ENCODE peak calls at places on chromosomes 13 and 19, in eight cellular contexts. K is MCF 10A, P is PC-3, V is brain microvascular endothelial cell, G is HFFc6, W is gastrocnemius medialis, M is GM23338, H is body of pancreas. C is an unnamed sample.

GRCh38 chr19:46928951-46929350 is 68.2 kb downstream of the ARHGAP35 start:
- DNase-seq in P (peak), K (no peak), M (peak), V (no peak), G (peak), W (no peak), H (no peak), C (no peak)

GRCh38 chr13:33744589-33745369 is 73.2 kb upstream of the RFC3 start:
- DNase-seq in G (peak), W (no peak), M (no peak), V (no peak), P (peak), K (no peak), H (peak), C (no peak)

GRCh38 chr13:94196426-94196825 is 283.1 kb downstream of the DCT start:
- DNase-seq in G (no peak), H (no peak), W (no peak), P (no peak), V (no peak), M (no peak), K (no peak), C (no peak)

GRCh38 chr13:43033038-43033437 is 9.7 kb downstream of the DNAJC15 start:
- DNase-seq in W (no peak), H (no peak), M (no peak), P (no peak), K (no peak), V (no peak), G (no peak), C (no peak)

GRCh38 chr19:14102102-14102696 is 11.6 kb upstream of the SAMD1 start:
- DNase-seq in V (no peak), P (peak), M (no peak), K (no peak), G (no peak), H (no peak), W (no peak), C (no peak)

GRCh38 chr19:30393046-30393445 is 20.9 kb downstream of the ZNF536 start:
- DNase-seq in H (no peak), K (no peak), P (no peak), G (no peak), W (no peak), V (no peak), M (no peak), C (no peak)

GRCh38 chr13:76848596-76848995 is 37.6 kb downstream of the KCTD12 start:
- DNase-seq in V (no peak), M (no peak), K (peak), G (no peak), H (no peak), W (peak), P (no peak), C (no peak)

GRCh38 chr19:54331626-54332025 is 7.3 kb downstream of the LILRA4 start:
- DNase-seq in P (no peak), V (no peak), G (no peak), M (no peak), W (no peak), H (no peak), K (no peak), C (no peak)

DNA sequence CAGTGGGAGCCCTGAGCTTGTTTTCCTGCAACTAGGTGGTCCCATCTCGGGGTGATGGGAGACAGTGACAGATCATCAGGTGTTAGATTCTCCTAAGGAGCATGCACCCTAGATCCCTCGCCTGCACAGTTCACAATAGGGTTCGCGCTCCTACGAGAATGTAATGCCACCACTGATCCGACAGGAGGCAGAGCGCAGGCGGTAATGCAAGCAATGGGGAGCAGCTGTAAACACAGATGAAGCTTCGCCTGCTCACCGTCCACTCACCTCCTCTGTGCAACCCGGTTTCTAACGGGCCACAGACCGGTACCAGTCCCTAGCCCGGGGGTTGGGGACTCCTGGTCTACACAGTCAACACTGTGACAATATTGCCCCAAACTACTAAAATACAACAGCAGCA is 38.8 kb downstream of the CARD8 start:
- DNase-seq in W (no peak), G (no peak), M (peak), V (no peak), K (no peak), H (no peak), P (no peak), C (no peak)
- TF ChIP-seq CTCF in W (no peak), G (no peak), M (peak), V (no peak), K (no peak), H (no peak), P (no peak), C (no peak)

DNA sequence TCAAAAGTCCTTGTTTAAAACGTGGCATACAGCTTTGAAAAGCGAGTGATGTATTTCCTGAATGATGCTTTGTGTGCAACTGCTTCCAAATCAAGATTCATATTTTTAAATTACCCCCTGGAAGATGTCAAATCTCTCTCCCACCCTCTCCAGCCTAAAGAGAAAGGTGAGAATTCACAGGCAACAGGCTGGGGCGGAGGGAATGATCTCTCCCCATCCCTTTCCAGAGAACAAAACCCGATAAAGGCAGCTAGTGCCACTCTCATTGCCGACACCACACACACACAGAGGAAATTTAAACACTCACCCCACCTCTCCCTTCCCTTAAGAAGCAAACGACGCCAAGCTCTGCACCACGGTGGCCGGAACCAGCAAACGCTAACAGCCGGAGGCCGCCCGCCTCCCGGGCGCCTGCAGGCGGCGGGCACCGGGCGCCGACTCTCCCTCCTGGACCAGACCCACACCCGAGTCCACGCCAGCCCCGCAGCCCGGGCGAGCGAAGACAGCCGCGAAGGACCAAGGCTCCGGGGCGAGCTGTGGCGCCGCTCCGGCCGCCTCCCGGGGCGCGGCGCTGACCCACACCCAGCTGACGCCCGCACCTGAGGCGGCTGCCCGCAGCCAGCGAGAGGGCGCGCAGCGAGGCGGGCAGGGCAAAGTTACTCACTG is 485 bp downstream of the LNX2 start:
- DNase-seq in M (peak), W (peak), P (peak), V (peak), K (peak), G (peak), H (no peak), C (peak)
- TF ChIP-seq CTCF in M (no peak), W (peak), P (peak), V (peak), K (peak), G (peak), H (peak), C (peak)

GRCh38 chr13:19605161-19605955 is 28.1 kb upstream of the MPHOSPH8 start:
- DNase-seq in H (no peak), K (peak), G (no peak), V (no peak), W (no peak), M (no peak), P (peak), C (no peak)
- TF ChIP-seq CTCF in H (no peak), K (no peak), G (no peak), V (no peak), W (no peak), M (no peak), P (no peak), C (no peak)

GRCh38 chr19:50314724-50315700 is 14.2 kb downstream of the KCNC3 start:
- DNase-seq in P (no peak), K (no peak), G (no peak), V (no peak), W (no peak), H (no peak), M (peak), C (no peak)

GRCh38 chr19:50315773-50316448 is 13.3 kb downstream of the KCNC3 start:
- DNase-seq in H (no peak), W (no peak), G (peak), M (peak), P (no peak), V (no peak), K (no peak), C (no peak)

GRCh38 chr19:50312967-50313811 is 16.0 kb downstream of the KCNC3 start:
- DNase-seq in M (peak), G (no peak), K (no peak), P (no peak), V (no peak), H (no peak), W (no peak), C (no peak)

GRCh38 chr19:50311723-50312635 is 17.2 kb downstream of the KCNC3 start:
- DNase-seq in P (peak), V (no peak), H (peak), G (no peak), M (peak), W (no peak), K (no peak), C (no peak)

GRCh38 chr19:50313812-50314536 is 15.2 kb downstream of the KCNC3 start:
- DNase-seq in M (peak), K (no peak), W (no peak), H (peak), P (peak), G (no peak), V (no peak), C (no peak)
- TF ChIP-seq CTCF in M (peak), K (no peak), W (no peak), H (no peak), P (no peak), G (no peak), V (no peak), C (no peak)

DNA sequence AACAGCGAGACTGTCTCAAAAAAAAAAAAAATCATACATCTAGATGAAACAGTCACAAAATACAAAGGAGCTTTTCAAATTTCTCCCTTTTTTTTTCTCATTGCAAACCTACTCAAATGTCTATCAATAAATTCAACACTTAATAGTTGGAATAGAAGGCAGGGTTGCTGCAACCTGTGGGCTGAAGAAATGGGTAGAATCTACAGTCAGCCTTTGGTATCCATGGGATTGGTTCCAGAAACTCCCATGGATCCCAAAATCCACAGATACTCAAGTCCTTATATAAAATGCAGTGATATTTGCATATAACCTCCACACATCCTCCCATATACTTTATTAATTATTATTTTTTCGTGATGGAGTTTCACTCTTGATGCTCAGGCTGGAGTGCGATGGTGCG is 14.7 kb downstream of the FBXO27 start:
- DNase-seq in H (no peak), V (no peak), G (no peak), W (no peak), P (no peak), K (no peak), M (no peak), C (no peak)
- TF ChIP-seq CTCF in H (no peak), V (no peak), G (no peak), W (no peak), P (no peak), K (no peak), M (no peak), C (no peak)

DNA sequence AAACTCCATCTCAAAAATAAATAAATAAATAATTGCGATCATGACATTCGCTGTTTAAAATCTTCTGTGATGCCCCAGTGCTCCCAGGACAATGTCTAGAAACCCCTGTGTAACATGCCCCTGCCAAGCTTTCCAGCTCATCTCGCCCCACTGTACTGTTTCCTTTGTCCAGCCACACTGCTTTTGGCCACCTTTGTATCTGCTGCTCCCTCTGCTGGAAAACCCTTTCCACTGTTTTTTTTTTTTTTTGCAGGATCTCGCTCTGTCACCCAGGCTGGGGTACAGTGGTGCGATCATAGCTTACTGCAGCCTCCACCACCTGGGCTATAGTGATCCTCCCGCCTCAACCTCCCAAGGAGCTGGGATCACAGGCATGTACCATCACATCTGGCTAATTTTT is 7.5 kb downstream of the PLAUR start:
- DNase-seq in K (peak), W (no peak), G (no peak), H (no peak), M (peak), P (peak), V (no peak), C (peak)
- TF ChIP-seq CTCF in K (peak), W (no peak), G (peak), H (no peak), M (peak), P (peak), V (peak), C (peak)